ENCODE peak calls at places on chromosomes 7 and 10, in five cellular contexts. One of them, this sample, is unnamed.

GRCh38 chr10:79319372-79319771 is 27.9 kb upstream of the PPIF start:
- DNase-seq in fibroblast of mammary gland: no peak
- DNase-seq in upper lobe of right lung: no peak
- DNase-seq in right atrium auricular region: no peak
- DNase-seq in astrocyte of the cerebellum: no peak
- DNase-seq in this sample: no peak

GRCh38 chr10:3066317-3066931 is 924 bp upstream of the PFKP start:
- DNase-seq in astrocyte of the cerebellum: no peak
- DNase-seq in right atrium auricular region: no peak
- DNase-seq in fibroblast of mammary gland: no peak
- DNase-seq in upper lobe of right lung: no peak
- DNase-seq in this sample: no peak

GRCh38 chr10:122336332-122336731 is 38.2 kb upstream of the PLEKHA1 start:
- DNase-seq in fibroblast of mammary gland: no peak
- DNase-seq in upper lobe of right lung: no peak
- DNase-seq in astrocyte of the cerebellum: no peak
- DNase-seq in right atrium auricular region: no peak
- DNase-seq in this sample: no peak

GRCh38 chr10:93334901-93335312 is 147.2 kb downstream of the MYOF start:
- DNase-seq in upper lobe of right lung: no peak
- DNase-seq in fibroblast of mammary gland: no peak
- DNase-seq in right atrium auricular region: no peak
- DNase-seq in astrocyte of the cerebellum: no peak
- DNase-seq in this sample: no peak

GRCh38 chr10:97200616-97201015 is 14.9 kb upstream of the SLIT1 start:
- DNase-seq in upper lobe of right lung: no peak
- DNase-seq in right atrium auricular region: no peak
- DNase-seq in fibroblast of mammary gland: no peak
- DNase-seq in astrocyte of the cerebellum: no peak
- DNase-seq in this sample: no peak

GRCh38 chr10:102648889-102649752 is 4.8 kb downstream of the TRIM8 start:
- DNase-seq in upper lobe of right lung: peak; percentile 81
- DNase-seq in astrocyte of the cerebellum: no peak
- DNase-seq in fibroblast of mammary gland: no peak
- DNase-seq in right atrium auricular region: no peak
- DNase-seq in this sample: no peak

GRCh38 chr7:24368161-24368560 is 84.2 kb downstream of the NPY start:
- DNase-seq in right atrium auricular region: no peak
- DNase-seq in fibroblast of mammary gland: peak; percentile 1
- DNase-seq in astrocyte of the cerebellum: no peak
- DNase-seq in upper lobe of right lung: no peak
- DNase-seq in this sample: no peak

GRCh38 chr10:92590623-92591549 is 2.0 kb upstream of the KIF11 start:
- DNase-seq in fibroblast of mammary gland: peak; percentile 67
- DNase-seq in right atrium auricular region: peak; percentile 70
- DNase-seq in astrocyte of the cerebellum: no peak
- DNase-seq in upper lobe of right lung: peak; percentile 65
- DNase-seq in this sample: no peak

GRCh38 chr7:69414555-69414954 is 183.7 kb upstream of the AUTS2 start:
- DNase-seq in upper lobe of right lung: no peak
- DNase-seq in fibroblast of mammary gland: no peak
- DNase-seq in astrocyte of the cerebellum: no peak
- DNase-seq in right atrium auricular region: no peak
- DNase-seq in this sample: no peak

GRCh38 chr10:84698989-84699388 is 370.6 kb downstream of the CCSER2 start:
- DNase-seq in right atrium auricular region: no peak
- DNase-seq in astrocyte of the cerebellum: no peak
- DNase-seq in upper lobe of right lung: no peak
- DNase-seq in fibroblast of mammary gland: no peak
- DNase-seq in this sample: no peak

GRCh38 chr7:137870078-137870477 is 23.3 kb upstream of the DGKI start:
- DNase-seq in right atrium auricular region: no peak
- DNase-seq in astrocyte of the cerebellum: no peak
- DNase-seq in upper lobe of right lung: no peak
- DNase-seq in fibroblast of mammary gland: no peak
- DNase-seq in this sample: no peak

GRCh38 chr7:106947244-106947728 is 82.2 kb downstream of the PIK3CG start:
- DNase-seq in upper lobe of right lung: no peak
- DNase-seq in right atrium auricular region: peak; percentile 72
- DNase-seq in fibroblast of mammary gland: peak; percentile 77
- DNase-seq in astrocyte of the cerebellum: peak; percentile 65
- DNase-seq in this sample: peak; percentile 63

GRCh38 chr10:114541081-114541833 is 116.8 kb downstream of the ABLIM1 start:
- DNase-seq in astrocyte of the cerebellum: peak; percentile 76
- DNase-seq in right atrium auricular region: peak; percentile 92
- DNase-seq in fibroblast of mammary gland: peak; percentile 96
- DNase-seq in upper lobe of right lung: no peak
- DNase-seq in this sample: no peak

GRCh38 chr7:70736715-70737460 is 395.1 kb upstream of the GALNT17 start:
- DNase-seq in upper lobe of right lung: no peak
- DNase-seq in right atrium auricular region: no peak
- DNase-seq in fibroblast of mammary gland: peak; percentile 89
- DNase-seq in astrocyte of the cerebellum: peak; percentile 48
- DNase-seq in this sample: no peak

GRCh38 chr7:300546-301290 is 10.7 kb downstream of the FOXL3 start:
- DNase-seq in right atrium auricular region: no peak
- DNase-seq in astrocyte of the cerebellum: no peak
- DNase-seq in upper lobe of right lung: peak; percentile 32
- DNase-seq in fibroblast of mammary gland: no peak
- DNase-seq in this sample: no peak

GRCh38 chr7:2099036-2099957 is 133.4 kb downstream of the MAD1L1 start:
- DNase-seq in upper lobe of right lung: no peak
- DNase-seq in fibroblast of mammary gland: peak; percentile 71
- DNase-seq in right atrium auricular region: no peak
- DNase-seq in astrocyte of the cerebellum: no peak
- DNase-seq in this sample: no peak

GRCh38 chr10:14200645-14201534 is 129.8 kb downstream of the FRMD4A start:
- DNase-seq in right atrium auricular region: no peak
- DNase-seq in upper lobe of right lung: no peak
- DNase-seq in astrocyte of the cerebellum: no peak
- DNase-seq in fibroblast of mammary gland: no peak
- DNase-seq in this sample: no peak

GRCh38 chr10:131180941-131181855 is 130.3 kb downstream of the TCERG1L start:
- DNase-seq in astrocyte of the cerebellum: no peak
- DNase-seq in fibroblast of mammary gland: no peak
- DNase-seq in upper lobe of right lung: peak; percentile 51
- DNase-seq in right atrium auricular region: no peak
- DNase-seq in this sample: peak; percentile 49

GRCh38 chr10:2970190-2970823 is 97.0 kb upstream of the PFKP start:
- DNase-seq in fibroblast of mammary gland: no peak
- DNase-seq in astrocyte of the cerebellum: no peak
- DNase-seq in upper lobe of right lung: no peak
- DNase-seq in right atrium auricular region: no peak
- DNase-seq in this sample: no peak

GRCh38 chr10:11243425-11244222 is 226.0 kb downstream of the CELF2 start:
- DNase-seq in fibroblast of mammary gland: no peak
- DNase-seq in upper lobe of right lung: no peak
- DNase-seq in astrocyte of the cerebellum: no peak
- DNase-seq in right atrium auricular region: no peak
- DNase-seq in this sample: no peak

GRCh38 chr10:16809074-16809718 is 8.0 kb downstream of the RSU1 start:
- DNase-seq in right atrium auricular region: no peak
- DNase-seq in upper lobe of right lung: no peak
- DNase-seq in fibroblast of mammary gland: peak; percentile 53
- DNase-seq in astrocyte of the cerebellum: no peak
- DNase-seq in this sample: no peak

GRCh38 chr10:78301891-78302738 is 268.5 kb downstream of the RPS24 start:
- DNase-seq in astrocyte of the cerebellum: no peak
- DNase-seq in fibroblast of mammary gland: no peak
- DNase-seq in right atrium auricular region: peak; percentile 57
- DNase-seq in upper lobe of right lung: no peak
- DNase-seq in this sample: peak; percentile 43

GRCh38 chr10:98610301-98610700 is 163.6 kb upstream of the HPS1 start:
- DNase-seq in upper lobe of right lung: no peak
- DNase-seq in fibroblast of mammary gland: peak; percentile 45
- DNase-seq in right atrium auricular region: no peak
- DNase-seq in astrocyte of the cerebellum: peak; percentile 57
- DNase-seq in this sample: no peak

GRCh38 chr10:68938117-68938516 is 17.9 kb upstream of the DDX21 start:
- DNase-seq in right atrium auricular region: no peak
- DNase-seq in astrocyte of the cerebellum: no peak
- DNase-seq in fibroblast of mammary gland: peak; percentile 25
- DNase-seq in upper lobe of right lung: no peak
- DNase-seq in this sample: no peak

GRCh38 chr7:82235710-82236109 is 207.9 kb downstream of the CACNA2D1 start:
- DNase-seq in right atrium auricular region: no peak
- DNase-seq in astrocyte of the cerebellum: no peak
- DNase-seq in upper lobe of right lung: no peak
- DNase-seq in fibroblast of mammary gland: peak; percentile 70
- DNase-seq in this sample: no peak

GRCh38 chr10:92547676-92548075 is 26.2 kb downstream of the IDE start:
- DNase-seq in right atrium auricular region: no peak
- DNase-seq in astrocyte of the cerebellum: no peak
- DNase-seq in upper lobe of right lung: no peak
- DNase-seq in fibroblast of mammary gland: no peak
- DNase-seq in this sample: no peak

GRCh38 chr10:108307250-108307924 is 1142.9 kb upstream of the SORCS1 start:
- DNase-seq in right atrium auricular region: no peak
- DNase-seq in fibroblast of mammary gland: no peak
- DNase-seq in astrocyte of the cerebellum: no peak
- DNase-seq in upper lobe of right lung: no peak
- DNase-seq in this sample: no peak

GRCh38 chr10:13448216-13448615 is 80.6 kb downstream of the BEND7 start:
- DNase-seq in upper lobe of right lung: no peak
- DNase-seq in astrocyte of the cerebellum: peak; percentile 29
- DNase-seq in fibroblast of mammary gland: peak; percentile 94
- DNase-seq in right atrium auricular region: no peak
- DNase-seq in this sample: no peak

GRCh38 chr10:30002438-30003266 is 56.7 kb downstream of the JCAD start:
- DNase-seq in astrocyte of the cerebellum: peak; percentile 70
- DNase-seq in fibroblast of mammary gland: peak; percentile 80
- DNase-seq in right atrium auricular region: peak; percentile 87
- DNase-seq in upper lobe of right lung: peak; percentile 85
- DNase-seq in this sample: peak; percentile 39

GRCh38 chr7:122695816-122696215 is 3.1 kb downstream of the RNF133 start:
- DNase-seq in fibroblast of mammary gland: no peak
- DNase-seq in astrocyte of the cerebellum: no peak
- DNase-seq in upper lobe of right lung: no peak
- DNase-seq in right atrium auricular region: no peak
- DNase-seq in this sample: no peak
- H3K4me3 ChIP-seq in fibroblast of mammary gland: no peak overlapping the region
- H3K4me3 ChIP-seq in astrocyte of the cerebellum: no peak overlapping the region
- H3K4me3 ChIP-seq in upper lobe of right lung: no peak overlapping the region
- H3K4me3 ChIP-seq in right atrium auricular region: no peak overlapping the region
- H3K4me3 ChIP-seq in this sample: no peak overlapping the region

DNA sequence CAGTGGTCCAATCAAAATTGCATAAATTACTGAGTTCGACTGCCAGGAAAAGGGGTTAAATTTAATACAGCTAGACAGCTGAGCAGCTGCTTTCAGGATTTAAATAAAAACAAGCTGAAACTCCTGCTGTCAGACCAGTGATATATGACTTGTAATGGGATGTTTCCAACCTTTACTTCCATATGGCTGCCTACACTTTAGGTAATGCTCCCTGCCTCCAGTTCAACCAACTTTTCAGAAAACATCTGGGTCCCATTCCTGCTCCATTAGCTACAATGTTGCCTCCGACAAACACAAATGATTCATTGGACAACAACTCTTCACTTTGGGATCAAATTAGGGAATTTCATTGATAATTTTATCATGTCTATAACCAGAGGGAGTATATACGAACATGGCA is 326.3 kb upstream of the DGKB start:
- DNase-seq in upper lobe of right lung: no peak
- DNase-seq in fibroblast of mammary gland: peak; percentile 6
- DNase-seq in right atrium auricular region: no peak
- DNase-seq in astrocyte of the cerebellum: no peak
- DNase-seq in this sample: no peak
- H3K4me3 ChIP-seq in upper lobe of right lung: no peak overlapping the region
- H3K4me3 ChIP-seq in fibroblast of mammary gland: no peak overlapping the region
- H3K4me3 ChIP-seq in right atrium auricular region: no peak overlapping the region
- H3K4me3 ChIP-seq in astrocyte of the cerebellum: no peak overlapping the region
- H3K4me3 ChIP-seq in this sample: no peak overlapping the region

DNA sequence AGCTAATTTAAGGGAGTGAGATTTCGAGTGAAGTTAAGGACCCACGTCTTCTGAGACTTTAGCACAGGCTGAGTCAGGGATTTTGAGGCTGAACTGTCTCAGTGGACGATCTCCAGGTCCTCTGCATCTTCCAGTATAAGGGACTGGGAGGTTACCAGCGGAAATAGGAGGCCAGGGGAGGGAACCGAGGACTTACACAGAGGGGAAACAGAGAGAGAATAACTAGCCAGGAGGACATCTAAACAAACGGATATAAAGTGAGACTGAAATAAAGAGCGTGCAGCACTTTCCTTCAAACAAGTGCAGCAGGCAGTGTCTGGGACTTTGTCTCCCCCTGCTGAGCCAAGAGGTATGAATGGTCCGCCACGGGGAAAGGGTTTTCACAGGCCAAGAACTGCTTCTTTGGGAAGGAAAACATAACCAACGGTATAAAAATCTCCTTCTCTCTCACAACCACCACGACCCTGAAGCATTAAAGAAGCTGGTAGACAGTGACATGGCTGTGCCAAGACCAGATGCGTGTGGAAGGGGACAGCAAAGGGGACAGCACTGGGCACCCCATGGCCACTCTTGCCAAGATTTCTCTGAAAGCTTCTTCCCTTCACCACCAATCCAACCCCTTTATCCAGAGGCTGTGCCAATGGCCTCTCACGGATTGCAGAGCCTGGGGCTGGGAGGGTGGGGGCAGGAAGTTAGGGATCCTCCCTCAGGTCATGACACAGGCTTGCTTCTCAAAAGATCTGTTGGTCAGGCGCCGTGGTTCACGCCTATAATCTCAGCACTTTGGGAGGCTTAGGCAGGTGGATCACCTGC is 72.0 kb downstream of the SLC37A3 start:
- DNase-seq in right atrium auricular region: peak; percentile 73
- DNase-seq in astrocyte of the cerebellum: peak; percentile 64
- DNase-seq in upper lobe of right lung: no peak
- DNase-seq in fibroblast of mammary gland: peak; percentile 69
- DNase-seq in this sample: peak; percentile 39
- H3K4me3 ChIP-seq in right atrium auricular region: no peak overlapping the region
- H3K4me3 ChIP-seq in astrocyte of the cerebellum: no peak overlapping the region
- H3K4me3 ChIP-seq in upper lobe of right lung: peak overlapping the region; percentile 16
- H3K4me3 ChIP-seq in fibroblast of mammary gland: no peak overlapping the region
- H3K4me3 ChIP-seq in this sample: no peak overlapping the region

GRCh38 chr10:133274751-133275682 is 1.7 kb downstream of the ADAM8 start:
- DNase-seq in fibroblast of mammary gland: no peak
- DNase-seq in right atrium auricular region: no peak
- DNase-seq in astrocyte of the cerebellum: no peak
- DNase-seq in upper lobe of right lung: no peak
- DNase-seq in this sample: no peak
- H3K4me3 ChIP-seq in fibroblast of mammary gland: no peak overlapping the region
- H3K4me3 ChIP-seq in right atrium auricular region: no peak overlapping the region
- H3K4me3 ChIP-seq in astrocyte of the cerebellum: no peak overlapping the region
- H3K4me3 ChIP-seq in upper lobe of right lung: peak overlapping the region; percentile 45
- H3K4me3 ChIP-seq in this sample: no peak overlapping the region

GRCh38 chr7:49245062-49245461 is 320.7 kb downstream of the CDC14C start:
- DNase-seq in fibroblast of mammary gland: no peak
- DNase-seq in right atrium auricular region: no peak
- DNase-seq in upper lobe of right lung: no peak
- DNase-seq in astrocyte of the cerebellum: no peak
- DNase-seq in this sample: no peak
- H3K4me3 ChIP-seq in fibroblast of mammary gland: no peak overlapping the region
- H3K4me3 ChIP-seq in right atrium auricular region: no peak overlapping the region
- H3K4me3 ChIP-seq in upper lobe of right lung: no peak overlapping the region
- H3K4me3 ChIP-seq in astrocyte of the cerebellum: no peak overlapping the region
- H3K4me3 ChIP-seq in this sample: no peak overlapping the region